ENCODE peak calls at places on chromosome 17, in nine cellular contexts. A, T, K, B, C, X, U, I and N are unnamed samples.

GRCh38 chr17:491086-492014 is 138.7 kb upstream of the RPH3AL start:
- DNase-seq in C (peak; percentile 50), I (peak; percentile 73), K (no peak), B (peak; percentile 41), U (peak; percentile 63), A (peak; percentile 83), X (peak; percentile 50), T (peak; percentile 92), N (peak; percentile 65)

GRCh38 chr17:31609331-31609730 is 217.9 kb downstream of the RAB11FIP4 start:
- DNase-seq in B (no peak), T (peak; percentile 19), U (no peak), I (no peak), A (no peak), X (no peak), C (no peak), K (no peak), N (no peak)

GRCh38 chr17:65583921-65584603 is 22.6 kb upstream of the AXIN2 start:
- DNase-seq in I (no peak), T (no peak), U (no peak), C (no peak), A (no peak), X (peak; percentile 36), B (no peak), K (no peak), N (no peak)

GRCh38 chr17:65523853-65524664 is 37.4 kb downstream of the AXIN2 start:
- DNase-seq in A (no peak), I (no peak), T (no peak), K (no peak), X (no peak), U (no peak), C (peak; percentile 24), B (no peak), N (no peak)

GRCh38 chr17:61309857-61310256 is 89.8 kb upstream of the TBX2 start:
- DNase-seq in I (no peak), X (no peak), K (no peak), C (peak; percentile 69), T (no peak), A (peak; percentile 82), B (no peak), U (peak; percentile 85), N (no peak)

GRCh38 chr17:4789951-4790704 is 1.4 kb downstream of the GLTPD2 start:
- DNase-seq in U (peak; percentile 92), B (peak; percentile 99), T (peak; percentile 93), C (peak; percentile 91), A (peak; percentile 78), I (peak; percentile 86), X (peak; percentile 91), K (peak; percentile 88), N (peak; percentile 93)

GRCh38 chr17:2068101-2068518 is 13.2 kb downstream of the HIC1 start:
- DNase-seq in K (no peak), B (no peak), U (peak; percentile 92), T (no peak), A (peak; percentile 96), X (no peak), C (peak; percentile 67), I (peak; percentile 29), N (no peak)

GRCh38 chr17:5331506-5331905 is 49.4 kb downstream of the RABEP1 start:
- DNase-seq in X (no peak), K (no peak), I (no peak), B (no peak), T (no peak), U (peak; percentile 33), A (peak; percentile 15), C (peak; percentile 6), N (no peak)

GRCh38 chr17:6421700-6422604 is 13.0 kb downstream of the AIPL1 start:
- DNase-seq in X (peak; percentile 77), T (peak; percentile 92), A (peak; percentile 68), K (peak; percentile 69), C (peak; percentile 78), I (peak; percentile 76), U (peak; percentile 61), B (peak; percentile 95), N (peak; percentile 76)

GRCh38 chr17:77456271-77456950 is 315.6 kb downstream of the SEC14L1 start:
- DNase-seq in I (no peak), C (no peak), U (no peak), K (no peak), T (no peak), X (no peak), B (no peak), A (no peak), N (peak; percentile 73)

GRCh38 chr17:46046957-46047356 is 47.9 kb downstream of the STH start:
- DNase-seq in A (peak; percentile 25), X (no peak), B (no peak), K (no peak), I (no peak), T (no peak), U (no peak), C (peak; percentile 86), N (no peak)

GRCh38 chr17:47145351-47145750 is 43.7 kb downstream of the CDC27 start:
- DNase-seq in B (no peak), C (no peak), T (no peak), X (no peak), A (no peak), U (no peak), K (no peak), I (no peak), N (no peak)

GRCh38 chr17:48600244-48601098 is 4.3 kb downstream of the HOXB6 start:
- DNase-seq in X (no peak), C (no peak), I (no peak), U (peak; percentile 60), K (no peak), A (no peak), T (no peak), B (no peak), N (no peak)

GRCh38 chr17:8991514-8992285 is 26.2 kb upstream of the PIK3R5 start:
- DNase-seq in X (peak; percentile 53), I (peak; percentile 26), K (peak; percentile 51), U (peak; percentile 48), B (peak; percentile 62), C (peak; percentile 72), T (peak; percentile 87), A (peak; percentile 70), N (peak; percentile 58)
- TF ChIP-seq CTCF in X (peak; percentile 81), I (peak; percentile 60), K (peak; percentile 92), U (peak; percentile 72), B (peak; percentile 64), C (peak; percentile 85), T (peak; percentile 83), A (peak; percentile 92), N (peak; percentile 74)

GRCh38 chr17:43587647-43588046 is 41.5 kb upstream of the ETV4 start:
- DNase-seq in K (no peak), T (no peak), A (no peak), B (no peak), C (no peak), X (no peak), I (no peak), U (no peak), N (no peak)

GRCh38 chr17:43588121-43588520 is 42.0 kb upstream of the ETV4 start:
- DNase-seq in T (no peak), K (no peak), U (no peak), I (no peak), A (peak; percentile 67), X (no peak), C (no peak), B (no peak), N (no peak)

GRCh38 chr17:43591750-43592562 is 45.8 kb upstream of the ETV4 start:
- DNase-seq in B (no peak), T (no peak), I (peak; percentile 76), A (peak; percentile 77), C (peak; percentile 94), K (no peak), U (peak; percentile 62), X (peak; percentile 89), N (peak; percentile 16)

GRCh38 chr17:43584666-43585102 is 38.5 kb upstream of the ETV4 start:
- DNase-seq in U (no peak), X (no peak), K (no peak), T (no peak), C (peak; percentile 51), I (no peak), B (no peak), A (no peak), N (no peak)

DNA sequence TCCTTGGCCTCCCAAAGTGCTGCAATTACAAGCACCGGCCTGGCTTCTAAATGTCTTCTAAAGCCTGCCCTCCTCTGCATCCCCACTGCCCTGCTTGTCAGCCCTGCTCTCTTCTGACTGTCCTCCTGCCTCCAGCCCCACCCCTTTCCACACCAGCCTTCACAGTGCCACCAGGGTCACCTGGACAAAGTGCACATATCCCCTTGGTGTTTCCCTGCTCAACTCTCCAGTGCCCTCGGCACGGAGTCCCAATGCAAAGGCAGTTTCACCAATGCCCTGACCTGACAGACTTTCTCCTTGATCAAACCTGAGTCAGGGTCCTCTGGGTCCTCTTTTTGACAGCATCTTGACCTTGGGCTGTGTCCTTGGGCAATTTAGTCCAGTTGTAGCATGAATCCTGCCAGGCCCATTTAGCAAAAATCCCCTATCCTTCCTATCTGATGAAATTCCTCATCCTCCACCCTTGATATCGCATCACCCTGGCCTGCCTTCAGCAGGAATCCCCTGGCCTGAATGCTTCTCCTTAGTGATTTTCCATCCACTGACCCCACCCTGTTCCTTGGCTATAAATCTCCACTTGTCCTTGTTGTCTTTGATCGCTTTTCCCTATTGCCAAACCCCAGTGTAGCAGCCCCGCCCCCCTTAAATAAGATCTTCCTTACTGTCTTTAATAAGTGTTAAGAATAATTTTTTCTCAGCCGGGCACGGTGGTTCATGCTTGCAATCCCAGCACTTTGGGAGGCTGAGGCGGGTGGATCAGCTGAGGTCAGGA is 42.7 kb upstream of the ETV4 start:
- DNase-seq in I (peak; percentile 17), X (no peak), C (no peak), K (no peak), A (no peak), B (no peak), T (no peak), U (no peak), N (peak; percentile 51)
- TF ChIP-seq CTCF in I (no peak), X (no peak), C (no peak), K (no peak), A (no peak), B (no peak), T (no peak), U (no peak), N (no peak)

DNA sequence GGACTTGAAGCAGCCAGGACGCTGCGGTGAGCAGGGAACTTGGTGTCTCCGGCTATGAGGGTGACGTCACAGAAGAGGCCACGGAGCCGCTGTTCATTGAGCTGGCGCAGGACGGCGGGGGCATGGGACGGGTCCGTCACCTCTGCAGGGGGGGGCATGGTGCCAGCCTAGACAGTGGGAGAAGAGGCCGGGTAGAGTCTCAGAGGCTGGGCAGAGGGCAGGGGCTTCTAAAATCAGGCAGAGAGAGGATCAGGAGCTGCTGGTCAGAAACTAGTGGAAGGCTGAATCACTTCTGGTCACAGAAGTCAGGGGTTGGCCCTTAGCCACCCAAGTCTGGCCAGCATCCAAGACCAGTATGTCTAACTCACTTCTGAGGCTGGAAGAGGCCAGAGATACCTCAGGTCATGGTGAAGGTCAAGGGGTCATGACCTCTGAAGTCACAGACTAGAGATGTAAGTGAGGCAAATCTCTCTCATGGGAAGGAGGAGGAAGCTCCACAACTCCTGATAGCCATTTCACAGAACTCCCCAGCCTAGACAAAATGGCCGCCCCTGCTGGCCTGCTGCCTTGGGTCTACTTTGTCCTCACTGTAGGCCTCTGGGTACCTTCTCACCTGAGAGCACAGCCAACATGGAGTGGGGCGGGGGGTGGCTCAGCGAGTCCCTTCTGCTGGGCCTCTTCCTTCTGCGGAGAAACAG is 12.6 kb downstream of the ZBTB4 start:
- DNase-seq in A (peak; percentile 50), C (peak; percentile 69), T (no peak), B (no peak), I (peak; percentile 83), K (no peak), U (peak; percentile 49), X (peak; percentile 81), N (no peak)
- TF ChIP-seq CTCF in A (no peak), C (no peak), T (no peak), B (no peak), I (no peak), K (no peak), U (no peak), X (no peak), N (no peak)

GRCh38 chr17:81189670-81190530 is 23.9 kb upstream of the AATK start:
- DNase-seq in U (no peak), I (peak; percentile 10), T (no peak), X (no peak), K (no peak), C (no peak), B (peak; percentile 52), A (no peak), N (no peak)
- TF ChIP-seq CTCF in U (peak; percentile 10), I (no peak), T (peak; percentile 13), X (no peak), K (peak; percentile 44), C (no peak), B (peak; percentile 25), A (no peak), N (no peak)